ENCODE peak calls at places on chromosomes 3 and 15, in five cellular contexts. M is AG20443; S is stimulated activated CD4-positive, alpha-beta T cell treated with anti-CD3 and anti-CD28 coated beads, TNF-alpha, amount 100 ng/mL, for 4 hours; T is right lobe of liver; A is cardiac fibroblast. L is an unnamed sample.

GRCh38 chr15:40192942-40193341 is 32.1 kb downstream of the BUB1B start:
- DNase-seq in T (no peak), S (no peak), M (peak), A (peak), L (no peak)

GRCh38 chr3:75136100-75136897 is 521.8 kb upstream of the CNTN3 start:
- DNase-seq in T (no peak), A (no peak), S (no peak), M (no peak), L (no peak)

GRCh38 chr15:91498046-91498445 is 355.5 kb upstream of the SLCO3A1 start:
- DNase-seq in M (no peak), A (no peak), T (no peak), S (no peak), L (no peak)

GRCh38 chr15:58684751-58685150 is 64.8 kb downstream of the ADAM10 start:
- DNase-seq in A (peak), T (no peak), M (no peak), S (no peak), L (no peak)

GRCh38 chr15:57861805-57862586 is 155.5 kb downstream of the POLR2M start:
- DNase-seq in T (no peak), A (peak), S (no peak), M (peak), L (no peak)

GRCh38 chr3:63047068-63047467 is 171.9 kb upstream of the CADPS start:
- DNase-seq in A (no peak), S (no peak), T (no peak), M (no peak), L (no peak)

GRCh38 chr3:51371943-51372557 is 13.0 kb upstream of the MANF start:
- DNase-seq in A (peak), S (no peak), T (peak), M (peak), L (peak)

GRCh38 chr15:36334059-36334458 is 245.4 kb upstream of the CDIN1 start:
- DNase-seq in S (no peak), M (peak), A (peak), T (no peak), L (no peak)

GRCh38 chr3:14118400-14119165 is 6.1 kb downstream of the CHCHD4 start:
- DNase-seq in T (peak), A (peak), S (no peak), M (no peak), L (no peak)

GRCh38 chr15:77877869-77878577 is 199.5 kb downstream of the TBC1D2B start:
- DNase-seq in M (no peak), A (no peak), T (no peak), S (no peak), L (no peak)

GRCh38 chr3:139848660-139849059 is 86.3 kb upstream of the CLSTN2 start:
- DNase-seq in S (no peak), T (no peak), M (no peak), A (no peak), L (no peak)

GRCh38 chr3:114440700-114441099 is 146.9 kb downstream of the TIGIT start:
- DNase-seq in A (no peak), T (no peak), M (no peak), S (no peak), L (no peak)

GRCh38 chr3:152271465-152272035 is 2.8 kb downstream of the MBNL1 start:
- DNase-seq in M (no peak), T (no peak), S (no peak), A (no peak), L (no peak)

GRCh38 chr15:27418729-27419128 is 447.7 kb downstream of the GABRG3 start:
- DNase-seq in S (no peak), T (no peak), M (no peak), A (no peak), L (no peak)

GRCh38 chr3:43341788-43342187 is 55.4 kb downstream of the SNRK start:
- DNase-seq in A (no peak), M (no peak), T (no peak), S (no peak), L (no peak)

GRCh38 chr3:153977148-153977547 is 144.0 kb upstream of the ARHGEF26 start:
- DNase-seq in M (peak), T (no peak), S (no peak), A (peak), L (no peak)

GRCh38 chr3:120773932-120774331 is 31.4 kb downstream of the GTF2E1 start:
- DNase-seq in T (no peak), A (peak), M (no peak), S (no peak), L (no peak)

GRCh38 chr3:13767030-13767429 is 112.8 kb downstream of the WNT7A start:
- DNase-seq in S (no peak), T (no peak), A (no peak), M (no peak), L (no peak)

GRCh38 chr15:89656116-89656815 is 999 bp upstream of the KIF7 start:
- DNase-seq in T (no peak), S (no peak), A (no peak), M (no peak), L (no peak)

GRCh38 chr3:81302045-81302444 is 459.4 kb downstream of the GBE1 start:
- DNase-seq in S (no peak), T (no peak), A (peak), M (peak), L (no peak)

GRCh38 chr15:78739996-78740903 is 71.0 kb downstream of the ADAMTS7 start:
- DNase-seq in M (peak), S (no peak), T (peak), A (peak), L (peak)

GRCh38 chr3:182018361-182018760 is 306.6 kb downstream of the SOX2 start:
- DNase-seq in T (no peak), S (no peak), A (no peak), M (no peak), L (no peak)

GRCh38 chr3:152609891-152610290 is 225.0 kb upstream of the P2RY1 start:
- DNase-seq in A (no peak), M (no peak), S (no peak), T (no peak), L (no peak)

GRCh38 chr3:39068556-39068955 is 16.7 kb downstream of the WDR48 start:
- DNase-seq in S (no peak), A (no peak), T (no peak), M (no peak), L (no peak)

GRCh38 chr3:50230833-50231125 is 5.2 kb upstream of the GNAI2 start:
- DNase-seq in S (no peak), M (no peak), T (no peak), A (peak), L (no peak)

GRCh38 chr15:38226867-38227266 is 25.8 kb upstream of the SPRED1 start:
- DNase-seq in A (peak), M (peak), T (no peak), S (no peak), L (no peak)

GRCh38 chr15:65631503-65631902 is 9.8 kb downstream of the SLC24A1 start:
- DNase-seq in M (no peak), S (no peak), A (no peak), T (no peak), L (no peak)

GRCh38 chr3:55795736-55796135 is 308.6 kb upstream of the WNT5A start:
- DNase-seq in S (no peak), T (no peak), A (peak), M (no peak), L (no peak)

GRCh38 chr15:70271422-70272088 is 173.8 kb upstream of the TLE3 start:
- DNase-seq in T (no peak), S (no peak), M (peak), A (peak), L (no peak)

GRCh38 chr15:37028609-37029287 is 71.6 kb downstream of the MEIS2 start:
- DNase-seq in T (no peak), A (peak), S (no peak), M (peak), L (no peak)

GRCh38 chr3:135106445-135106844 is 311.4 kb downstream of the EPHB1 start:
- DNase-seq in M (peak), T (no peak), S (no peak), A (peak), L (no peak)

GRCh38 chr15:101499863-101500713 is 10.6 kb upstream of the PCSK6 start:
- DNase-seq in T (peak), A (no peak), M (peak), S (no peak), L (no peak)

GRCh38 chr15:52037889-52038505 is 19.0 kb downstream of the MAPK6 start:
- DNase-seq in A (peak), T (no peak), S (no peak), M (no peak), L (no peak)

GRCh38 chr3:185335799-185336198 is 27.1 kb upstream of the MAP3K13 start:
- DNase-seq in M (peak), A (peak), S (no peak), T (no peak), L (no peak)

GRCh38 chr15:70493787-70494514 is 269.4 kb downstream of the UACA start:
- DNase-seq in S (no peak), A (no peak), T (no peak), M (no peak), L (no peak)

L was measured in memory B cell.